ENCODE peak calls at places on chromosomes 6 and 20, in six cellular contexts. M is HepG2, R is IMR-90, T is K562, C is A549, A is SK-N-SH. J is an unnamed sample.

GRCh38 chr6:45531999-45532605 is 154.4 kb upstream of the SUPT3H start:
- DNase-seq in M (no peak), R (no peak), T (no peak), C (no peak), A (no peak), J (no peak)

GRCh38 chr20:57266251-57267157 is at the start of gene BMP7:
- DNase-seq in M (no peak), R (no peak), T (no peak), C (peak), A (peak), J (no peak)

GRCh38 chr20:63351811-63352591 is 9.1 kb downstream of the CHRNA4 start:
- DNase-seq in M (no peak), R (no peak), T (no peak), C (no peak), A (peak), J (no peak)

GRCh38 chr6:64895945-64896344 is 811.1 kb downstream of the EYS start:
- DNase-seq in M (no peak), R (no peak), T (no peak), C (no peak), A (no peak), J (no peak)

GRCh38 chr6:107561325-107561724 is 71.4 kb downstream of the SOBP start:
- DNase-seq in M (no peak), R (no peak), T (no peak), C (no peak), A (no peak), J (no peak)

GRCh38 chr6:147226163-147226724 is 22.0 kb downstream of the STXBP5 start:
- DNase-seq in M (no peak), R (no peak), T (no peak), C (no peak), A (no peak), J (no peak)

GRCh38 chr6:168643401-168643800 is 202.4 kb downstream of the SMOC2 start:
- DNase-seq in M (no peak), R (no peak), T (no peak), C (no peak), A (no peak), J (no peak)

GRCh38 chr6:97085772-97086171 is 161.2 kb downstream of the KLHL32 start:
- DNase-seq in M (no peak), R (peak), T (no peak), C (no peak), A (no peak), J (no peak)

GRCh38 chr6:67591910-67592309 is 1043.2 kb upstream of the ADGRB3 start:
- DNase-seq in M (no peak), R (no peak), T (no peak), C (no peak), A (no peak), J (no peak)

GRCh38 chr20:36469973-36470372 is 71.3 kb upstream of the MYL9 start:
- DNase-seq in M (no peak), R (no peak), T (no peak), C (no peak), A (no peak), J (no peak)

GRCh38 chr20:57857969-57858368 is 148.2 kb upstream of the PMEPA1 start:
- DNase-seq in M (no peak), R (no peak), T (no peak), C (no peak), A (no peak), J (no peak)

GRCh38 chr20:17762243-17762872 is 62.6 kb downstream of the BANF2 start:
- DNase-seq in M (no peak), R (no peak), T (no peak), C (no peak), A (no peak), J (no peak)

DNA sequence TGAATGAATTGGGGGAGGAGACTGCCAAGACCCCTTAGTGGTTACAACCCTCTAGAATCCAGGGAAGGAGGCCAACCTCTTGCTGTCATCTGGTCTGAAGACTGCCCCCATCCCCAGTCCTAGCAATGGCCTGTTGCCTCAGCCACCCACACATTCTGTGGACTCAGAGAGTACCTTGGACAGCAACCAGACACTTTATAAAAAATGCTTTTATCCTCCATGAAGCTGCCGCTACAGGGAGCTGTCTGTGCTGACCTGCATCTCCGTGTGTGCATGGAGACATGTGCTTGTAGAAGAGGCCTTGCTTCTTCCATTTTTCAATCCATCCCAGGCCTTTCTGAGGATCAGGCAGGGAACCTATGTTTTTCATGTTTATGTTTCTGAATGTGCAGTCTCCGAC is 15.2 kb downstream of the CDH22 start:
- DNase-seq in M (peak), R (peak), T (peak), C (peak), A (no peak), J (no peak)
- TF ChIP-seq SMC3 in M (no peak), R (no peak), T (no peak), C (no peak), A (no peak), J (no peak)

DNA sequence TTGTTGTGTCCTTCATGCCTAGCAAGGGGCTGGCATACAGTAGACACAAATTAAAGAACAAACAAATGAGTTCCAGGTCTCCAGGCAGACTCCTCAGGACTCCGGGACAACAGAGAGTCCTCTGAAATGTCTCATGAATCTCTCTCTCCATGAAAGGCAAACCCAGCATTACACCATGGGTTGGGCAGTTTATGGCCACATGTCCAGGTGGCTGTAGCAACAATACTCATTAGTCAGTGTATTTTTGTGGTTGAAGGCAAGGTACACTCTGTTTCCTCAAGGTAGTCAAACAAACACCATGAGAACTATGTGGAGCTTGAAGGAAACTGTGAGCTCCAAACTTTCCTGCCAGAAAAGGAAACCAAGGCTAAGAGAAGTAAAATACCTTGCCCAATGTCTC is 62.2 kb downstream of the KCNB1 start:
- DNase-seq in M (no peak), R (no peak), T (no peak), C (no peak), A (no peak), J (no peak)
- TF ChIP-seq SMC3 in M (no peak), R (no peak), T (no peak), C (no peak), A (no peak), J (no peak)

GRCh38 chr20:9557411-9557810 is 43.0 kb downstream of the LAMP5 start:
- DNase-seq in M (no peak), R (no peak), T (no peak), C (no peak), A (no peak), J (no peak)

GRCh38 chr20:9550283-9550682 is 35.9 kb downstream of the LAMP5 start:
- DNase-seq in M (no peak), R (no peak), T (no peak), C (no peak), A (no peak), J (no peak)

GRCh38 chr20:9551808-9552550 is 37.6 kb downstream of the LAMP5 start:
- DNase-seq in M (no peak), R (no peak), T (no peak), C (peak), A (no peak), J (no peak)

GRCh38 chr20:9555781-9556180 is 41.4 kb downstream of the LAMP5 start:
- DNase-seq in M (no peak), R (peak), T (no peak), C (peak), A (no peak), J (no peak)
- TF ChIP-seq SMC3 in M (no peak), R (no peak), T (no peak), C (no peak), A (no peak), J (no peak)

GRCh38 chr20:7841967-7842301 is 98.3 kb downstream of the HAO1 start:
- DNase-seq in M (no peak), R (peak), T (no peak), C (peak), A (no peak), J (no peak)

GRCh38 chr20:7848351-7848750 is 91.9 kb downstream of the HAO1 start:
- DNase-seq in M (no peak), R (no peak), T (no peak), C (no peak), A (no peak), J (no peak)

GRCh38 chr20:7841291-7841966 is 98.8 kb downstream of the HAO1 start:
- DNase-seq in M (no peak), R (peak), T (no peak), C (peak), A (no peak), J (no peak)

DNA sequence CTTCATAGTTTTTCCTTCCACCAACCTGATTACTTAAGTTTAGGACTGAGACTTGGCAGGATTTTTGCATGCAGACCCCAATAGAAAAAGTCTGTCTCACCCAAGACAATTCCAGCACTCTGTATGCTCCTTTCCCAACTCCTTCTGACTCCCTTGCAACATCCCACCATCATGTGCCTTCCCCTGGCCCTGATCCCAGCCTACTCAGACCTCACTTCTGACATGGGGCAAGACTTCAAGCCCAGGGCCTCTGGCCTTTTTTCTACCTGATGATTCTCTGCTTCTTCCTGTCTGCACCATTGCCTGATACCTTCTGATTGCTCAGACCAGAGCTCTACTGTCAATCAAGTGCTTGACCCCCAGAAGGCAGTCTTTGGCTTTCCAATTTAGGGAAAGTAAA is 96.6 kb downstream of the HAO1 start:
- DNase-seq in M (no peak), R (peak), T (no peak), C (no peak), A (no peak), J (no peak)
- TF ChIP-seq SMC3 in M (no peak), R (no peak), T (no peak), C (no peak), A (no peak), J (no peak)

J was measured in GM12878.